ENCODE peak calls at places on chromosomes 11 and 22, in eight cellular contexts. One of them, this sample, is unnamed. For H3K9me3 and H3K36me3, the result is how much of the 10 kb centered on the place peaks cover.

GRCh38 chr11:33742249-33742851 is 6.1 kb upstream of the CD59 start:
- DNase-seq in SJSA1: no peak
- DNase-seq in ascending aorta: no peak
- DNase-seq in upper lobe of right lung: no peak
- DNase-seq in neural progenitor cell: no peak
- DNase-seq in mesenchymal stem cell: peak
- DNase-seq in stomach: no peak
- DNase-seq in tibial nerve: no peak
- DNase-seq in this sample: no peak

GRCh38 chr22:45612451-45612901 is 59.2 kb upstream of the ATXN10 start:
- DNase-seq in neural progenitor cell: no peak
- DNase-seq in mesenchymal stem cell: no peak
- DNase-seq in upper lobe of right lung: peak
- DNase-seq in SJSA1: peak
- DNase-seq in ascending aorta: peak
- DNase-seq in tibial nerve: peak
- DNase-seq in stomach: no peak
- DNase-seq in this sample: no peak

GRCh38 chr11:8671242-8671641 is 11.2 kb downstream of the TRIM66 start:
- DNase-seq in stomach: no peak
- DNase-seq in SJSA1: peak
- DNase-seq in tibial nerve: peak
- DNase-seq in mesenchymal stem cell: peak
- DNase-seq in upper lobe of right lung: no peak
- DNase-seq in ascending aorta: no peak
- DNase-seq in neural progenitor cell: peak
- DNase-seq in this sample: no peak

GRCh38 chr11:33575311-33575710 is 125.3 kb downstream of the C11orf91 start:
- DNase-seq in tibial nerve: no peak
- DNase-seq in SJSA1: no peak
- DNase-seq in stomach: no peak
- DNase-seq in mesenchymal stem cell: no peak
- DNase-seq in neural progenitor cell: no peak
- DNase-seq in upper lobe of right lung: no peak
- DNase-seq in ascending aorta: no peak
- DNase-seq in this sample: no peak

GRCh38 chr11:132402056-132402684 is 1031.8 kb downstream of the NTM start:
- DNase-seq in stomach: no peak
- DNase-seq in tibial nerve: no peak
- DNase-seq in neural progenitor cell: peak
- DNase-seq in SJSA1: no peak
- DNase-seq in upper lobe of right lung: no peak
- DNase-seq in mesenchymal stem cell: peak
- DNase-seq in ascending aorta: no peak
- DNase-seq in this sample: no peak

GRCh38 chr22:42368379-42369249 is 63.6 kb downstream of the NFAM1 start:
- DNase-seq in neural progenitor cell: peak
- DNase-seq in tibial nerve: no peak
- DNase-seq in ascending aorta: no peak
- DNase-seq in mesenchymal stem cell: no peak
- DNase-seq in upper lobe of right lung: no peak
- DNase-seq in SJSA1: no peak
- DNase-seq in stomach: no peak
- DNase-seq in this sample: peak

GRCh38 chr11:99368579-99368978 is 347.8 kb downstream of the CNTN5 start:
- DNase-seq in SJSA1: no peak
- DNase-seq in ascending aorta: no peak
- DNase-seq in neural progenitor cell: no peak
- DNase-seq in mesenchymal stem cell: peak
- DNase-seq in stomach: no peak
- DNase-seq in upper lobe of right lung: no peak
- DNase-seq in tibial nerve: no peak
- DNase-seq in this sample: no peak

GRCh38 chr22:11066458-11067285 is 4461.3 kb upstream of the OR11H1 start:
- DNase-seq in ascending aorta: no peak
- DNase-seq in tibial nerve: no peak
- DNase-seq in upper lobe of right lung: peak
- DNase-seq in mesenchymal stem cell: no peak
- DNase-seq in stomach: no peak
- DNase-seq in SJSA1: no peak
- DNase-seq in neural progenitor cell: no peak
- DNase-seq in this sample: peak

GRCh38 chr22:35539910-35540599 is 576 bp upstream of the RASD2 start:
- DNase-seq in stomach: peak
- DNase-seq in upper lobe of right lung: peak
- DNase-seq in ascending aorta: no peak
- DNase-seq in SJSA1: no peak
- DNase-seq in neural progenitor cell: peak
- DNase-seq in mesenchymal stem cell: peak
- DNase-seq in tibial nerve: no peak
- DNase-seq in this sample: no peak

GRCh38 chr11:19919050-19919561 is 206.5 kb downstream of the NAV2 start:
- DNase-seq in mesenchymal stem cell: peak
- DNase-seq in tibial nerve: no peak
- DNase-seq in SJSA1: peak
- DNase-seq in ascending aorta: peak
- DNase-seq in stomach: peak
- DNase-seq in upper lobe of right lung: peak
- DNase-seq in neural progenitor cell: no peak
- DNase-seq in this sample: peak

GRCh38 chr11:63682045-63682915 is 980 bp downstream of the RTN3 start:
- DNase-seq in tibial nerve: peak
- DNase-seq in stomach: no peak
- DNase-seq in ascending aorta: no peak
- DNase-seq in mesenchymal stem cell: peak
- DNase-seq in SJSA1: peak
- DNase-seq in upper lobe of right lung: no peak
- DNase-seq in neural progenitor cell: peak
- DNase-seq in this sample: no peak

GRCh38 chr22:48900327-48900597 is 927.4 kb downstream of the BRD1 start:
- DNase-seq in tibial nerve: no peak
- DNase-seq in ascending aorta: no peak
- DNase-seq in SJSA1: no peak
- DNase-seq in stomach: no peak
- DNase-seq in upper lobe of right lung: no peak
- DNase-seq in neural progenitor cell: no peak
- DNase-seq in mesenchymal stem cell: no peak
- DNase-seq in this sample: no peak

GRCh38 chr22:48901324-48901723 is 926.3 kb downstream of the BRD1 start:
- DNase-seq in ascending aorta: no peak
- DNase-seq in upper lobe of right lung: peak
- DNase-seq in SJSA1: no peak
- DNase-seq in neural progenitor cell: no peak
- DNase-seq in stomach: no peak
- DNase-seq in tibial nerve: no peak
- DNase-seq in mesenchymal stem cell: no peak
- DNase-seq in this sample: peak

GRCh38 chr22:48900626-48901025 is 927.0 kb downstream of the BRD1 start:
- DNase-seq in upper lobe of right lung: peak
- DNase-seq in neural progenitor cell: no peak
- DNase-seq in SJSA1: no peak
- DNase-seq in tibial nerve: no peak
- DNase-seq in mesenchymal stem cell: no peak
- DNase-seq in stomach: no peak
- DNase-seq in ascending aorta: no peak
- DNase-seq in this sample: peak

GRCh38 chr22:48902983-48903650 is 924.6 kb downstream of the BRD1 start:
- DNase-seq in tibial nerve: no peak
- DNase-seq in mesenchymal stem cell: no peak
- DNase-seq in upper lobe of right lung: peak
- DNase-seq in stomach: no peak
- DNase-seq in neural progenitor cell: no peak
- DNase-seq in SJSA1: no peak
- DNase-seq in ascending aorta: no peak
- DNase-seq in this sample: no peak

DNA sequence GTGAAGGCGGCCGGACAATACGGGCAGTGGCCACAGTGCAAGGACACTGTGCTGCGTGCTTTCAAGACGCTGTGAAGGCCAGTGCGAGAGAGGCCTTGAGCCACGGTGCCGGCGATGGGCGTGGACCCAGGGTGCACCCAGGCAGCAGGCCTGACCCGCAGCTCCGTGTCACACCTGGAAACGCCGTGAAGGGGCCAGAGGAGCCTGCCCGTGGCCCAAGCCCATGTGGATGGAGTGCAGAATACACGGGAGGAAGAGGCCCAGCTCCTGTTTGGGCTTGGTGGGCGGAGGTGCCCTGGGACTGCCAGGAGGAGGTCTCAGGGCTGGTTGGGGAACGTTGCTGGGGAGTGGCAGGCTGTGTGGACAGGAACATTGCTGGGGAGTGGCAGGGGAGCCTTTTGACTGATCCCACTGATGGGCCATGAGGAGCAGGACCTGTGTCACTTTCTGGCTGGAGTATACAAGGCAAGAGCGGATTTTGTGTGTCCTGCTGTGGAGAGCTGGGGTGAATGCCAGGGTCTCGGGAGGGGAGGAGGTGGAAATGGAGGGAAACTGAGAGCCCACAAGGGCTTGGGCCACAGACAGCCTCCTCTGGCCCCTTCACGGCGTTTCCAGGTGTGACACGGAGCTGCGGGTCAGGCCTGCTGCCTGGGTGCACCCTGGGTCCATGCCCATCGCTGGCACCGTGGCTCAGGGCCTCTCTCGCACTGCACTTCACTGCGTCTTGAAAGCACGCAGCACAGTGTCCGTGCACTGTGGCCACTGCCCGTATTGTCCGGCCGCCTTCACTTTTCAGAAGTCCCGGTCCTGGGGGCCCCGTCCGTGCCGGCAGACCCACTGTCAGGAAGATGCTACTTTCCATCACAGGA is 925.4 kb downstream of the BRD1 start:
- DNase-seq in mesenchymal stem cell: no peak
- DNase-seq in ascending aorta: no peak
- DNase-seq in neural progenitor cell: no peak
- DNase-seq in tibial nerve: no peak
- DNase-seq in stomach: no peak
- DNase-seq in upper lobe of right lung: peak
- DNase-seq in SJSA1: no peak
- DNase-seq in this sample: peak
- H3K9me3 ChIP-seq in mesenchymal stem cell: under half
- H3K9me3 ChIP-seq in ascending aorta: under half
- H3K9me3 ChIP-seq in neural progenitor cell: under half
- H3K9me3 ChIP-seq in tibial nerve: under half
- H3K9me3 ChIP-seq in stomach: under half
- H3K9me3 ChIP-seq in upper lobe of right lung: under half
- H3K9me3 ChIP-seq in SJSA1: under half
- H3K9me3 ChIP-seq in this sample: under half

DNA sequence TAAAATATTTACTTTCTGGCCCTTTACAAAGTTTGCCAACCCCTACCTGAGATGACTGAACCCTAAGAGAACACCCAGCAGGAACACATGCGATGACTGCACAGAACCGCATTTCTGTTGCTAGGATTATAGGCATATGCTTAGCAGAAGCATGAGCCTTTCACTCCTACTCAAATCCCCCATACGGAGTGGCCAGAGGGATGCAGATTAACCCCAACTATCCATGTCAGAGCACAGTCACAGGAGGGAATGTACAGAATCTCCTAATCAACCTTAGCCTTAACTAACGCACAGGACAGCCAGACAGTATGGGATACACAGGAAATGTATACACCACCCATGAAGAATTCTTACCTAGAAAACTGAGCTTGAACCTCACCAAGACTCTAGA is 6.2 kb downstream of the HPS4 start:
- DNase-seq in mesenchymal stem cell: peak
- DNase-seq in upper lobe of right lung: no peak
- DNase-seq in stomach: no peak
- DNase-seq in ascending aorta: no peak
- DNase-seq in tibial nerve: no peak
- DNase-seq in SJSA1: no peak
- DNase-seq in neural progenitor cell: no peak
- DNase-seq in this sample: no peak
- H3K36me3 ChIP-seq in mesenchymal stem cell: under half
- H3K36me3 ChIP-seq in upper lobe of right lung: half or more
- H3K36me3 ChIP-seq in stomach: half or more
- H3K36me3 ChIP-seq in ascending aorta: half or more
- H3K36me3 ChIP-seq in tibial nerve: under half
- H3K36me3 ChIP-seq in SJSA1: half or more
- H3K36me3 ChIP-seq in neural progenitor cell: under half
- H3K36me3 ChIP-seq in this sample: half or more

DNA sequence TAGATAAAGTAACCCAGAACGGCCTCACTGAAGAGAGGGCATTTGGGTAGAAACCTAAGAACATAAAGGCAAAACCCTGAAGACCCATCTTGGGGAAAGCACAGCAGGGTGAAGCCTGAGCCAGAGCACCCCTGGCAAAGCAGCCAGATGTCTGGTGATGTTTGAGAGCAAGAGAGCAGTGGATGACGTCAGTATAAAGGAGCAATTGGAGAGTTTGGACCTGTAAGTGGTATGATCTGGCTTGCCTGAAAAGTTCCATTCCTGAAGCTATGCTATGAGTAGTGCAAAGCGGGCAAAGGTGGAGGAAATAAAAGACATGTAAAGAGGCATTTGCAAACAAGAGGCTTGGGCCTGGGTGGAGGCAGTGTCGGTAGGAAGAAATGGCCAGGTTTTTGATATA is 167.8 kb downstream of the MSANTD4 start:
- DNase-seq in ascending aorta: no peak
- DNase-seq in mesenchymal stem cell: no peak
- DNase-seq in SJSA1: no peak
- DNase-seq in tibial nerve: no peak
- DNase-seq in neural progenitor cell: no peak
- DNase-seq in stomach: no peak
- DNase-seq in upper lobe of right lung: no peak
- DNase-seq in this sample: no peak
- H3K9me3 ChIP-seq in ascending aorta: under half
- H3K9me3 ChIP-seq in mesenchymal stem cell: under half
- H3K9me3 ChIP-seq in SJSA1: under half
- H3K9me3 ChIP-seq in tibial nerve: under half
- H3K9me3 ChIP-seq in neural progenitor cell: under half
- H3K9me3 ChIP-seq in stomach: under half
- H3K9me3 ChIP-seq in upper lobe of right lung: under half
- H3K9me3 ChIP-seq in this sample: under half

GRCh38 chr22:36740716-36741115 is 35.2 kb downstream of the IFT27 start:
- DNase-seq in stomach: peak
- DNase-seq in tibial nerve: no peak
- DNase-seq in ascending aorta: no peak
- DNase-seq in upper lobe of right lung: peak
- DNase-seq in SJSA1: no peak
- DNase-seq in neural progenitor cell: no peak
- DNase-seq in mesenchymal stem cell: no peak
- DNase-seq in this sample: peak

GRCh38 chr22:36741968-36742367 is 34.0 kb downstream of the IFT27 start:
- DNase-seq in ascending aorta: no peak
- DNase-seq in upper lobe of right lung: peak
- DNase-seq in stomach: no peak
- DNase-seq in SJSA1: no peak
- DNase-seq in mesenchymal stem cell: no peak
- DNase-seq in neural progenitor cell: no peak
- DNase-seq in tibial nerve: no peak
- DNase-seq in this sample: peak

GRCh38 chr22:36743011-36743410 is 32.9 kb downstream of the IFT27 start:
- DNase-seq in SJSA1: no peak
- DNase-seq in tibial nerve: no peak
- DNase-seq in mesenchymal stem cell: no peak
- DNase-seq in upper lobe of right lung: peak
- DNase-seq in ascending aorta: no peak
- DNase-seq in neural progenitor cell: no peak
- DNase-seq in stomach: no peak
- DNase-seq in this sample: peak

GRCh38 chr22:36739185-36739584 is 35.6 kb upstream of the CACNG2 start:
- DNase-seq in upper lobe of right lung: no peak
- DNase-seq in mesenchymal stem cell: no peak
- DNase-seq in stomach: no peak
- DNase-seq in neural progenitor cell: no peak
- DNase-seq in ascending aorta: no peak
- DNase-seq in SJSA1: no peak
- DNase-seq in tibial nerve: no peak
- DNase-seq in this sample: no peak

GRCh38 chr22:36741204-36741793 is 34.6 kb downstream of the IFT27 start:
- DNase-seq in tibial nerve: no peak
- DNase-seq in upper lobe of right lung: peak
- DNase-seq in stomach: peak
- DNase-seq in neural progenitor cell: peak
- DNase-seq in mesenchymal stem cell: peak
- DNase-seq in ascending aorta: no peak
- DNase-seq in SJSA1: no peak
- DNase-seq in this sample: peak
- H3K36me3 ChIP-seq in tibial nerve: under half
- H3K36me3 ChIP-seq in upper lobe of right lung: under half
- H3K36me3 ChIP-seq in stomach: under half
- H3K36me3 ChIP-seq in neural progenitor cell: under half
- H3K36me3 ChIP-seq in mesenchymal stem cell: under half
- H3K36me3 ChIP-seq in ascending aorta: under half
- H3K36me3 ChIP-seq in SJSA1: under half
- H3K36me3 ChIP-seq in this sample: under half

This sample was measured in RWPE2.